ENCODE peak calls at places on chromosomes 3 and 15, in four cellular contexts. Z is chondrocyte; O is Caki2; T is stimulated activated CD8-positive, alpha-beta memory T cell treated with anti-CD3 and anti-CD28 coated beads, Interleukin-12 subunit alpha, Interleukin-12 subunit beta, amount 100 ng/mL, for 4 hours. J is an unnamed sample.

GRCh38 chr15:66842710-66843441 is 140.8 kb downstream of the SMAD6 start:
- DNase-seq in Z (no peak), O (peak), T (no peak), J (peak)

GRCh38 chr3:13714251-13714916 is 165.5 kb downstream of the FBLN2 start:
- DNase-seq in Z (peak), O (no peak), T (no peak), J (no peak)

GRCh38 chr15:58240191-58240932 is 102.2 kb downstream of the AQP9 start:
- DNase-seq in Z (no peak), O (peak), T (no peak), J (no peak)

GRCh38 chr3:168876346-168877035 is 780.8 kb upstream of the GOLIM4 start:
- DNase-seq in Z (no peak), O (peak), T (no peak), J (no peak)

GRCh38 chr3:99925584-99925983 is 107.9 kb downstream of the CMSS1 start:
- DNase-seq in Z (no peak), O (no peak), T (no peak), J (peak)

GRCh38 chr3:39637807-39638206 is 170.3 kb downstream of the MOBP start:
- DNase-seq in Z (no peak), O (peak), T (no peak), J (no peak)

GRCh38 chr3:107241217-107241616 is 136.0 kb upstream of the CCDC54 start:
- DNase-seq in Z (no peak), O (peak), T (no peak), J (peak)

GRCh38 chr3:46127503-46127902 is 80.6 kb downstream of the CCR1 start:
- DNase-seq in Z (no peak), O (peak), T (no peak), J (no peak)

GRCh38 chr3:177615015-177615414 is 417.7 kb upstream of the TBL1XR1 start:
- DNase-seq in Z (no peak), O (peak), T (no peak), J (peak)